ENCODE peak calls at places on chromosomes 1 and 21, in six cellular contexts. One of them, this sample, is unnamed.

GRCh38 chr21:42165901-42166300 is 53.0 kb upstream of the ABCG1 start:
- DNase-seq in epithelial cell of esophagus: no peak
- DNase-seq in cardiac fibroblast: no peak
- DNase-seq in SJSA1: no peak
- DNase-seq in upper lobe of right lung: peak
- DNase-seq in fibroblast of the aortic adventitia: no peak
- DNase-seq in this sample: no peak

GRCh38 chr1:234770031-234770795 is 160.2 kb upstream of the IRF2BP2 start:
- DNase-seq in epithelial cell of esophagus: no peak
- DNase-seq in upper lobe of right lung: no peak
- DNase-seq in cardiac fibroblast: no peak
- DNase-seq in SJSA1: no peak
- DNase-seq in fibroblast of the aortic adventitia: no peak
- DNase-seq in this sample: no peak

GRCh38 chr1:221137668-221138067 is 258.4 kb downstream of the HLX start:
- DNase-seq in upper lobe of right lung: no peak
- DNase-seq in fibroblast of the aortic adventitia: no peak
- DNase-seq in SJSA1: no peak
- DNase-seq in cardiac fibroblast: no peak
- DNase-seq in epithelial cell of esophagus: no peak
- DNase-seq in this sample: no peak

GRCh38 chr1:98325646-98326441 is 335.7 kb upstream of the SNX7 start:
- DNase-seq in SJSA1: peak
- DNase-seq in upper lobe of right lung: no peak
- DNase-seq in cardiac fibroblast: peak
- DNase-seq in fibroblast of the aortic adventitia: peak
- DNase-seq in epithelial cell of esophagus: peak
- DNase-seq in this sample: peak

GRCh38 chr1:152960452-152961044 is 9.9 kb upstream of the SPRR4 start:
- DNase-seq in fibroblast of the aortic adventitia: no peak
- DNase-seq in SJSA1: no peak
- DNase-seq in upper lobe of right lung: no peak
- DNase-seq in epithelial cell of esophagus: no peak
- DNase-seq in cardiac fibroblast: no peak
- DNase-seq in this sample: no peak

GRCh38 chr1:33641099-33641830 is 168.8 kb downstream of the ZSCAN20 start:
- DNase-seq in epithelial cell of esophagus: peak
- DNase-seq in upper lobe of right lung: no peak
- DNase-seq in cardiac fibroblast: peak
- DNase-seq in fibroblast of the aortic adventitia: peak
- DNase-seq in SJSA1: no peak
- DNase-seq in this sample: no peak

GRCh38 chr1:227434808-227435207 is 116.5 kb upstream of the CDC42BPA start:
- DNase-seq in cardiac fibroblast: no peak
- DNase-seq in SJSA1: no peak
- DNase-seq in upper lobe of right lung: no peak
- DNase-seq in epithelial cell of esophagus: no peak
- DNase-seq in fibroblast of the aortic adventitia: no peak
- DNase-seq in this sample: no peak

GRCh38 chr1:223621312-223621734 is 44.2 kb downstream of the CAPN8 start:
- DNase-seq in upper lobe of right lung: no peak
- DNase-seq in fibroblast of the aortic adventitia: no peak
- DNase-seq in cardiac fibroblast: no peak
- DNase-seq in SJSA1: no peak
- DNase-seq in epithelial cell of esophagus: no peak
- DNase-seq in this sample: no peak

GRCh38 chr1:62299426-62300200 is 19.6 kb downstream of the KANK4 start:
- DNase-seq in SJSA1: no peak
- DNase-seq in fibroblast of the aortic adventitia: peak
- DNase-seq in epithelial cell of esophagus: no peak
- DNase-seq in upper lobe of right lung: no peak
- DNase-seq in cardiac fibroblast: no peak
- DNase-seq in this sample: no peak

GRCh38 chr1:152880907-152881306 is 2.8 kb downstream of the SMCP start:
- DNase-seq in SJSA1: no peak
- DNase-seq in epithelial cell of esophagus: no peak
- DNase-seq in cardiac fibroblast: no peak
- DNase-seq in fibroblast of the aortic adventitia: no peak
- DNase-seq in upper lobe of right lung: no peak
- DNase-seq in this sample: no peak

GRCh38 chr1:58983159-58983558 is 199.3 kb upstream of the JUN start:
- DNase-seq in SJSA1: no peak
- DNase-seq in fibroblast of the aortic adventitia: peak
- DNase-seq in epithelial cell of esophagus: no peak
- DNase-seq in cardiac fibroblast: peak
- DNase-seq in upper lobe of right lung: no peak
- DNase-seq in this sample: no peak

GRCh38 chr21:16891821-16892220 is 621.0 kb upstream of the CXADR start:
- DNase-seq in upper lobe of right lung: no peak
- DNase-seq in epithelial cell of esophagus: peak
- DNase-seq in SJSA1: peak
- DNase-seq in fibroblast of the aortic adventitia: peak
- DNase-seq in cardiac fibroblast: peak
- DNase-seq in this sample: no peak

GRCh38 chr1:179742717-179743678 is at the start of gene FAM163A:
- DNase-seq in epithelial cell of esophagus: no peak
- DNase-seq in fibroblast of the aortic adventitia: no peak
- DNase-seq in upper lobe of right lung: no peak
- DNase-seq in SJSA1: no peak
- DNase-seq in cardiac fibroblast: no peak
- DNase-seq in this sample: no peak

GRCh38 chr1:172885976-172886375 is 164.8 kb downstream of the TNFSF18 start:
- DNase-seq in SJSA1: no peak
- DNase-seq in epithelial cell of esophagus: peak
- DNase-seq in cardiac fibroblast: peak
- DNase-seq in upper lobe of right lung: no peak
- DNase-seq in fibroblast of the aortic adventitia: peak
- DNase-seq in this sample: no peak

GRCh38 chr21:31342328-31342727 is 1.7 kb downstream of the TIAM1 start:
- DNase-seq in SJSA1: no peak
- DNase-seq in upper lobe of right lung: no peak
- DNase-seq in cardiac fibroblast: no peak
- DNase-seq in epithelial cell of esophagus: peak
- DNase-seq in fibroblast of the aortic adventitia: no peak
- DNase-seq in this sample: no peak

GRCh38 chr21:31340942-31341487 is 3.0 kb downstream of the TIAM1 start:
- DNase-seq in epithelial cell of esophagus: no peak
- DNase-seq in upper lobe of right lung: no peak
- DNase-seq in SJSA1: no peak
- DNase-seq in cardiac fibroblast: no peak
- DNase-seq in fibroblast of the aortic adventitia: no peak
- DNase-seq in this sample: no peak

GRCh38 chr21:31340499-31340898 is 3.6 kb downstream of the TIAM1 start:
- DNase-seq in SJSA1: no peak
- DNase-seq in fibroblast of the aortic adventitia: no peak
- DNase-seq in upper lobe of right lung: no peak
- DNase-seq in epithelial cell of esophagus: no peak
- DNase-seq in cardiac fibroblast: no peak
- DNase-seq in this sample: no peak

GRCh38 chr21:31343680-31344480 is at the start of gene TIAM1:
- DNase-seq in epithelial cell of esophagus: peak
- DNase-seq in upper lobe of right lung: peak
- DNase-seq in cardiac fibroblast: peak
- DNase-seq in fibroblast of the aortic adventitia: peak
- DNase-seq in SJSA1: peak
- DNase-seq in this sample: peak

GRCh38 chr21:31343030-31343510 is 991 bp downstream of the TIAM1 start:
- DNase-seq in cardiac fibroblast: no peak
- DNase-seq in upper lobe of right lung: no peak
- DNase-seq in fibroblast of the aortic adventitia: no peak
- DNase-seq in epithelial cell of esophagus: no peak
- DNase-seq in SJSA1: no peak
- DNase-seq in this sample: no peak
- H3K4me3 ChIP-seq in cardiac fibroblast: peak
- H3K4me3 ChIP-seq in upper lobe of right lung: peak
- H3K4me3 ChIP-seq in fibroblast of the aortic adventitia: peak
- H3K4me3 ChIP-seq in epithelial cell of esophagus: peak
- H3K4me3 ChIP-seq in SJSA1: peak
- H3K4me3 ChIP-seq in this sample: peak

GRCh38 chr1:10388387-10388715 is 10.5 kb upstream of the PGD start:
- DNase-seq in fibroblast of the aortic adventitia: no peak
- DNase-seq in upper lobe of right lung: no peak
- DNase-seq in SJSA1: no peak
- DNase-seq in epithelial cell of esophagus: no peak
- DNase-seq in cardiac fibroblast: no peak
- DNase-seq in this sample: no peak
- H3K4me3 ChIP-seq in fibroblast of the aortic adventitia: peak
- H3K4me3 ChIP-seq in upper lobe of right lung: no peak
- H3K4me3 ChIP-seq in SJSA1: no peak
- H3K4me3 ChIP-seq in epithelial cell of esophagus: no peak
- H3K4me3 ChIP-seq in cardiac fibroblast: no peak
- H3K4me3 ChIP-seq in this sample: no peak

GRCh38 chr1:16029288-16029687 is 7.5 kb downstream of the CLCNKA start:
- DNase-seq in upper lobe of right lung: no peak
- DNase-seq in cardiac fibroblast: no peak
- DNase-seq in SJSA1: no peak
- DNase-seq in epithelial cell of esophagus: no peak
- DNase-seq in fibroblast of the aortic adventitia: no peak
- DNase-seq in this sample: no peak

GRCh38 chr1:16028237-16029002 is 6.6 kb downstream of the CLCNKA start:
- DNase-seq in SJSA1: no peak
- DNase-seq in cardiac fibroblast: no peak
- DNase-seq in upper lobe of right lung: no peak
- DNase-seq in epithelial cell of esophagus: no peak
- DNase-seq in fibroblast of the aortic adventitia: no peak
- DNase-seq in this sample: no peak

GRCh38 chr1:16023050-16023653 is 1.3 kb downstream of the CLCNKA start:
- DNase-seq in SJSA1: no peak
- DNase-seq in upper lobe of right lung: no peak
- DNase-seq in cardiac fibroblast: no peak
- DNase-seq in epithelial cell of esophagus: no peak
- DNase-seq in fibroblast of the aortic adventitia: no peak
- DNase-seq in this sample: no peak

GRCh38 chr1:16022393-16022792 is 557 bp downstream of the CLCNKA start:
- DNase-seq in upper lobe of right lung: no peak
- DNase-seq in cardiac fibroblast: no peak
- DNase-seq in epithelial cell of esophagus: no peak
- DNase-seq in SJSA1: no peak
- DNase-seq in fibroblast of the aortic adventitia: no peak
- DNase-seq in this sample: no peak

DNA sequence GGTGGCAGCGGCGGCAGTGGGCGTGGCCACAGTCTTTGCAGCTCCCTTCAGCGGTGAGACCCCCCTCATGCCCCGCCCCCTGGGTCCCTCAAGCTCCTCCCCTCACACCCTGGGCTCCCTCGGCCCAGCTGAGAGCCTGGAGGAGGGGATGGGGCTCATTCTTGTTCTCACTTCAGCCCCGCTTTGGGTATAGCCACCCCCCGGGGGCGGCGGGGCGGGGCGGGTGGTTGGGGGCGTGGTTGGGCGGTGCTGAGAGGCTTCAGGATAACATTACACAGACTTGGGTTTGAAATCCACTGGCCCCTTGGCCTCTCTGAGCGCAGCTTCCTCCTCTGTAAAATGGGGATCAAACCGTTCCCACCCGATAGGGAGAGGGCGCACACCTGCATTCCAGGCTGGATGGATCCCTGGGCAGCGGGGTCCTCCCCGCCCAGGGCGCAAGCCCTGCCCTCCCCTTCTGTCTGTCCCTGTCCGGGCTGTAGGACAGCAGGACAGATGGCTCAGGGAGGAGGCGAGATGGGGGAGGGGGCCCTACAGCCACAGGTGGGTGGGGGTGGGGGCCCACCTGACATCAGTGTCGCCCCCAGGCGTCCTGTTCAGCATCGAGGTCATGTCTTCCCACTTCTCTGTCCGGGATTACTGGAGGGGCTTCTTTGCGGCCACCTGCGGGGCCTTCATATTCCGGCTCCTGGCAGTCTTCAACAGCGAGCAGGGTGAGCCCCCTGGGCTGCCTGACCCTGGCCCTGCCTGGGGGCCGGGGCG is 5.1 kb downstream of the CLCNKA start:
- DNase-seq in fibroblast of the aortic adventitia: peak
- DNase-seq in SJSA1: no peak
- DNase-seq in upper lobe of right lung: no peak
- DNase-seq in epithelial cell of esophagus: no peak
- DNase-seq in cardiac fibroblast: peak
- DNase-seq in this sample: no peak
- H3K4me3 ChIP-seq in fibroblast of the aortic adventitia: peak
- H3K4me3 ChIP-seq in SJSA1: no peak
- H3K4me3 ChIP-seq in upper lobe of right lung: peak
- H3K4me3 ChIP-seq in epithelial cell of esophagus: no peak
- H3K4me3 ChIP-seq in cardiac fibroblast: no peak
- H3K4me3 ChIP-seq in this sample: no peak

GRCh38 chr1:85201340-85202091 is 700 bp upstream of the SYDE2 start:
- DNase-seq in epithelial cell of esophagus: peak
- DNase-seq in cardiac fibroblast: peak
- DNase-seq in fibroblast of the aortic adventitia: peak
- DNase-seq in upper lobe of right lung: peak
- DNase-seq in SJSA1: peak
- DNase-seq in this sample: peak

GRCh38 chr1:85200870-85201339 is at the start of gene SYDE2:
- DNase-seq in upper lobe of right lung: peak
- DNase-seq in epithelial cell of esophagus: peak
- DNase-seq in cardiac fibroblast: peak
- DNase-seq in SJSA1: peak
- DNase-seq in fibroblast of the aortic adventitia: peak
- DNase-seq in this sample: peak

GRCh38 chr1:85199667-85200366 is 999 bp downstream of the SYDE2 start:
- DNase-seq in SJSA1: no peak
- DNase-seq in epithelial cell of esophagus: peak
- DNase-seq in upper lobe of right lung: no peak
- DNase-seq in cardiac fibroblast: no peak
- DNase-seq in fibroblast of the aortic adventitia: no peak
- DNase-seq in this sample: no peak

GRCh38 chr1:85200367-85200869 is 398 bp downstream of the SYDE2 start:
- DNase-seq in fibroblast of the aortic adventitia: no peak
- DNase-seq in epithelial cell of esophagus: peak
- DNase-seq in cardiac fibroblast: no peak
- DNase-seq in upper lobe of right lung: no peak
- DNase-seq in SJSA1: peak
- DNase-seq in this sample: peak

DNA sequence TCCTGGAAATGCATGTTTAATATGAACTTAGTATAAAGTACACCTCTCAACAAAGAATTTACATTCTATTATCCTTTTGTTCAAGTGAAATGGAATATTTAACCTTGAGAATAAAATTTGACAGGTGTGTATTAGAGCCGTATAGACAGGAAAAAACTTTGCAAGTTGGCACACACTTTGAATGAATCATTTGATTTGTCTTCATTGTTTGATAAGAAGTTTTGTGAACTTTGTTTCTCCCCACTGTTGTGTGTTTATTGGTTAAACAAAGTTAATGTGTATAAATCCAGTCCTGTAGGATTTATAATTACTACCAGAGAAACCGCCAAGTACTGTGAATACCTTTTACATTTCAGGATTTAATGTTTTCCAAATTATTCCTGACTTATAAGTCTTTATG is 2.0 kb downstream of the SYDE2 start:
- DNase-seq in fibroblast of the aortic adventitia: no peak
- DNase-seq in epithelial cell of esophagus: peak
- DNase-seq in SJSA1: no peak
- DNase-seq in cardiac fibroblast: no peak
- DNase-seq in upper lobe of right lung: no peak
- DNase-seq in this sample: no peak
- H3K4me3 ChIP-seq in fibroblast of the aortic adventitia: no peak
- H3K4me3 ChIP-seq in epithelial cell of esophagus: no peak
- H3K4me3 ChIP-seq in SJSA1: no peak
- H3K4me3 ChIP-seq in cardiac fibroblast: no peak
- H3K4me3 ChIP-seq in upper lobe of right lung: peak
- H3K4me3 ChIP-seq in this sample: no peak

GRCh38 chr1:1000357-1001056 is 610 bp upstream of the HES4 start:
- DNase-seq in epithelial cell of esophagus: peak
- DNase-seq in fibroblast of the aortic adventitia: peak
- DNase-seq in cardiac fibroblast: peak
- DNase-seq in SJSA1: peak
- DNase-seq in upper lobe of right lung: peak
- DNase-seq in this sample: peak
- H3K4me3 ChIP-seq in epithelial cell of esophagus: peak
- H3K4me3 ChIP-seq in fibroblast of the aortic adventitia: peak
- H3K4me3 ChIP-seq in cardiac fibroblast: peak
- H3K4me3 ChIP-seq in SJSA1: peak
- H3K4me3 ChIP-seq in upper lobe of right lung: peak
- H3K4me3 ChIP-seq in this sample: peak